ENCODE peak calls at places on chromosomes 13 and 19, in seven cellular contexts. Z is uterus, N is body of pancreas, D is IMR-90, W is upper lobe of right lung, V is thoracic aorta, H is H1. I is an unnamed sample.

GRCh38 chr13:41139296-41139966 is 6.8 kb upstream of the KBTBD6 start:
- DNase-seq in Z (no peak), W (no peak), D (peak; percentile 66), V (no peak), H (no peak), N (no peak), I (no peak)

GRCh38 chr19:387777-388176 is 21.2 kb downstream of the C2CD4C start:
- DNase-seq in Z (no peak), H (no peak), V (no peak), D (no peak), W (peak; percentile 52), N (no peak), I (no peak)

GRCh38 chr19:47266401-47266885 is 8.2 kb upstream of the INAFM1 start:
- DNase-seq in Z (no peak), D (no peak), H (no peak), V (no peak), W (peak; percentile 63), N (no peak), I (no peak)

GRCh38 chr19:14118165-14119051 is 846 bp upstream of the PRKACA start:
- DNase-seq in V (no peak), H (peak; percentile 68), W (peak; percentile 92), Z (peak; percentile 91), D (peak; percentile 75), N (peak; percentile 71), I (peak; percentile 94)

GRCh38 chr13:26050568-26051230 is 1.1 kb downstream of the SHISA2 start:
- DNase-seq in N (peak; percentile 21), H (peak; percentile 80), V (no peak), W (peak; percentile 76), Z (no peak), D (no peak), I (no peak)

GRCh38 chr13:91719033-91719432 is 320.6 kb downstream of the GPC5 start:
- DNase-seq in N (no peak), V (no peak), D (peak; percentile 14), W (no peak), H (no peak), Z (no peak), I (no peak)

GRCh38 chr19:52670046-52670445 is 31.9 kb upstream of the ZNF83 start:
- DNase-seq in Z (no peak), N (peak; percentile 12), V (no peak), H (no peak), D (no peak), W (no peak), I (no peak)

GRCh38 chr19:39430675-39431593 is 4.8 kb downstream of the RPS16 start:
- DNase-seq in N (no peak), D (peak; percentile 100), W (peak; percentile 78), V (peak; percentile 32), Z (no peak), H (peak; percentile 60), I (peak; percentile 74)

GRCh38 chr19:48970923-48971395 is 5.8 kb downstream of the FTL start:
- DNase-seq in N (peak; percentile 85), W (peak; percentile 92), H (peak; percentile 96), Z (peak; percentile 81), D (peak; percentile 77), V (no peak), I (no peak)

GRCh38 chr13:111302045-111302722 is 18.3 kb upstream of the TEX29 start:
- DNase-seq in W (no peak), D (no peak), N (no peak), Z (no peak), V (no peak), H (no peak), I (no peak)

GRCh38 chr13:35191883-35192282 is 249.8 kb downstream of the NBEA start:
- DNase-seq in N (no peak), W (no peak), Z (no peak), V (no peak), H (no peak), D (no peak), I (no peak)

GRCh38 chr19:51651216-51651846 is 4.7 kb upstream of the SIGLEC14 start:
- DNase-seq in Z (no peak), H (no peak), V (no peak), D (no peak), N (no peak), W (no peak), I (no peak)

GRCh38 chr13:57437587-57437986 is 194.0 kb upstream of the PCDH17 start:
- DNase-seq in H (no peak), N (no peak), D (no peak), Z (no peak), V (no peak), W (no peak), I (no peak)

GRCh38 chr19:49890349-49891311 is 6.1 kb downstream of the IL4I1 start:
- DNase-seq in V (no peak), Z (no peak), D (no peak), N (peak; percentile 65), H (peak; percentile 95), W (peak; percentile 80), I (no peak)

GRCh38 chr19:33828266-33829075 is 31.8 kb downstream of the KCTD15 start:
- DNase-seq in W (peak; percentile 36), V (no peak), Z (no peak), H (no peak), N (no peak), D (no peak), I (no peak)

GRCh38 chr13:106520205-106521004 is 15.1 kb downstream of the EFNB2 start:
- DNase-seq in H (no peak), D (peak; percentile 56), N (no peak), V (no peak), Z (no peak), W (no peak), I (no peak)

GRCh38 chr19:45940515-45940805 is 25.9 kb upstream of the NANOS2 start:
- DNase-seq in D (no peak), H (no peak), V (no peak), Z (no peak), W (no peak), N (no peak), I (no peak)

GRCh38 chr19:8148410-8149231 is 771 bp downstream of the FBN3 start:
- DNase-seq in Z (no peak), N (peak; percentile 44), H (peak; percentile 87), W (peak; percentile 73), D (no peak), V (no peak), I (no peak)
- TF ChIP-seq CTCF in Z (no peak), N (no peak), H (no peak), W (no peak), D (no peak), V (no peak), I (no peak)

DNA sequence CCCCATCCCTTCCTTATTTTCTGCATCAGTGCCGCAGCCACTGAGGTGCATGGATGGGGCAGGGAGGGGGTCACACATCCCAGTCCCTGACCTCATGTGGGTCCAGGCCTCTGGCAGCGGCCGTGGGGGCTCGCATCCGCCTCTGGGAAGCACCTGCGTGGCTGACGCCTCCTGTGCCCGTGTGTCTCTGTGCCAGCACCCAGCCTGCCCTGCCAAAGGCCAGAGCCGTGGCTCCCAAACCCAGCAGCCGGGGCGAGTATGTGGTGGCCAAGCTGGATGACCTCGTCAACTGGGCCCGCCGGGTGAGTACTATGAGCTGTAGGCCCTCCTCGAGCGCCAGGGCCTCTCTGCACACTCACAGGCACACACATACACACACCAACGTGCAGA is 4.9 kb downstream of the NDUFS7 start:
- DNase-seq in V (no peak), Z (no peak), H (no peak), W (no peak), N (no peak), D (no peak), I (no peak)
- H3K4me3 ChIP-seq in V (no peak overlapping the region), Z (no peak overlapping the region), H (no peak overlapping the region), W (no peak overlapping the region), N (no peak overlapping the region), D (no peak overlapping the region), I (no peak overlapping the region)

DNA sequence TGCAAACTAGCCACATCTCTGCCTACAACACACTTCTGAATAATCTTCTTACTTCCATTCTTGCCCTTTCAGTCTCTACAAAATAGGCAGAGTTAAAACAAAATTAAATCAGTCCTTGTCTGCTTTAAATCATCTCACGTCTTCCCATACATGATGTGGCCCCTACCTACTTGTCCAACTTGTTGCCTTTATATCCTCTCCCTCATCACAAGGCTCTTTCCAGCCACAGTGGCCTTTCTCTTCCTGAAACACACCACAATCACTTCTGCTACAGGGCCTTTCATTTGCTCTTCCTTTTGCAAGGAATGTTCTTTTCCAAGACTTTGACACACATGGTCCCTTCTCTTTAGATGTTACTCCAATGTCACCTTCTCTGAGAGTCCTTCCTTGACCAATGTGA is 1.7 kb downstream of the RBM26 start:
- DNase-seq in D (no peak), V (no peak), N (no peak), W (no peak), H (no peak), Z (no peak), I (no peak)
- H3K27ac ChIP-seq in D (no peak overlapping the region), V (no peak overlapping the region), N (peak overlapping the region; percentile 12), W (no peak overlapping the region), H (no peak overlapping the region), Z (peak overlapping the region; percentile 95), I (no peak overlapping the region)

GRCh38 chr19:10201176-10201575 is 6.4 kb upstream of the DNMT1 start:
- DNase-seq in Z (no peak), W (no peak), V (no peak), H (no peak), D (no peak), N (no peak), I (no peak)
- TF ChIP-seq CTCF in Z (no peak), W (no peak), V (no peak), H (no peak), D (no peak), N (no peak), I (no peak)

DNA sequence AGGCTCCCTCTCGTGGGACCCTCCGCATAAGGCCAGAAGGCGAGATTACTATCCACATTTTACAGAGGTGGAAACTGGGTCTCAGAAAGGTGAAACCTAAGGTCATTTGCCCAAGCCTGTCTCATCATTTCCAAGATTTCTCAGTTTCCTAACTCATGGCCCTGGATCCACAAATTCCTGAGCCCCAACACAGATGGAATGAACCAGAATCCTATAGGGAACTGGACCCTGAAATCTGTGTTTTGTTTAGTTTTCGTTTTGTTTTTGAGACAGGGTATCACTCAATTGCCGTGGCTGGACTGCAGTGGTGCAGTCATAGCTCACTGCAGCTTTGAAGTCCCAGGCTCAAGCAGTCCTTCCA is 563 bp upstream of the GNG7 start:
- DNase-seq in V (no peak), W (no peak), D (no peak), H (no peak), N (no peak), Z (no peak), I (no peak)
- H3K4me3 ChIP-seq in V (peak overlapping the region; percentile 79), W (peak overlapping the region; percentile 25), D (peak overlapping the region; percentile 13), H (no peak overlapping the region), N (no peak overlapping the region), Z (no peak overlapping the region), I (peak overlapping the region; percentile 68)

I was measured in coronary artery.